ENCODE peak calls at places on chromosome 10, in five cellular contexts. C is choroid plexus epithelial cell; R is left ventricle myocardium inferior; J is naive thymus-derived CD4-positive, alpha-beta T cell; P is thoracic aorta. B is an unnamed sample.

GRCh38 chr10:97123713-97124112 is 62.0 kb downstream of the SLIT1 start:
- DNase-seq in C (no peak), R (no peak), J (no peak), P (no peak), B (no peak)

GRCh38 chr10:100827819-100828743 is 82.7 kb downstream of the PAX2 start:
- DNase-seq in C (no peak), R (peak), J (no peak), P (no peak), B (no peak)

GRCh38 chr10:110447886-110448285 is 49.8 kb upstream of the DUSP5 start:
- DNase-seq in C (no peak), R (no peak), J (no peak), P (no peak), B (no peak)

GRCh38 chr10:93422121-93422520 is 60.0 kb downstream of the MYOF start:
- DNase-seq in C (peak), R (no peak), J (no peak), P (no peak), B (no peak)

GRCh38 chr10:107553470-107553869 is 389.0 kb upstream of the SORCS1 start:
- DNase-seq in C (peak), R (no peak), J (no peak), P (no peak), B (no peak)

GRCh38 chr10:86945361-86946214 is 11.8 kb downstream of the MMRN2 start:
- DNase-seq in C (no peak), R (peak), J (no peak), P (peak), B (no peak)

GRCh38 chr10:75612904-75613684 is 181.7 kb downstream of the LRMDA start:
- DNase-seq in C (peak), R (no peak), J (no peak), P (no peak), B (no peak)

GRCh38 chr10:74557098-74557497 is 269.3 kb upstream of the KAT6B start:
- DNase-seq in C (no peak), R (no peak), J (no peak), P (no peak), B (no peak)

GRCh38 chr10:60430017-60430416 is 40.3 kb upstream of the ANK3 start:
- DNase-seq in C (peak), R (no peak), J (no peak), P (no peak), B (peak)

GRCh38 chr10:81576336-81576735 is 298.7 kb upstream of the NRG3 start:
- DNase-seq in C (no peak), R (no peak), J (no peak), P (no peak), B (peak)

GRCh38 chr10:132722980-132723970 is 62.7 kb downstream of the NKX6-2 start:
- DNase-seq in C (peak), R (no peak), J (no peak), P (no peak), B (no peak)

GRCh38 chr10:128854965-128855364 is 612.1 kb upstream of the MGMT start:
- DNase-seq in C (peak), R (peak), J (no peak), P (no peak), B (no peak)

GRCh38 chr10:129501652-129502436 is 34.8 kb downstream of the MGMT start:
- DNase-seq in C (no peak), R (no peak), J (no peak), P (no peak), B (peak)

GRCh38 chr10:43125274-43125845 is 12.9 kb upstream of the CSGALNACT2 start:
- DNase-seq in C (no peak), R (no peak), J (no peak), P (no peak), B (no peak)

GRCh38 chr10:20622522-20623270 is 274.4 kb downstream of the NEBL start:
- DNase-seq in C (peak), R (no peak), J (no peak), P (no peak), B (peak)

GRCh38 chr10:71598673-71599072 is 120.9 kb downstream of the C10orf105 start:
- DNase-seq in C (peak), R (peak), J (no peak), P (no peak), B (no peak)

GRCh38 chr10:10209152-10209551 is 808.5 kb upstream of the CELF2 start:
- DNase-seq in C (peak), R (peak), J (no peak), P (no peak), B (peak)

GRCh38 chr10:38979535-38979934 is 885.4 kb downstream of the ZNF37A start:
- DNase-seq in C (no peak), R (no peak), J (no peak), P (no peak), B (no peak)

GRCh38 chr10:94963901-94964300 is 25.4 kb downstream of the CYP2C9 start:
- DNase-seq in C (peak), R (no peak), J (no peak), P (no peak), B (peak)

DNA sequence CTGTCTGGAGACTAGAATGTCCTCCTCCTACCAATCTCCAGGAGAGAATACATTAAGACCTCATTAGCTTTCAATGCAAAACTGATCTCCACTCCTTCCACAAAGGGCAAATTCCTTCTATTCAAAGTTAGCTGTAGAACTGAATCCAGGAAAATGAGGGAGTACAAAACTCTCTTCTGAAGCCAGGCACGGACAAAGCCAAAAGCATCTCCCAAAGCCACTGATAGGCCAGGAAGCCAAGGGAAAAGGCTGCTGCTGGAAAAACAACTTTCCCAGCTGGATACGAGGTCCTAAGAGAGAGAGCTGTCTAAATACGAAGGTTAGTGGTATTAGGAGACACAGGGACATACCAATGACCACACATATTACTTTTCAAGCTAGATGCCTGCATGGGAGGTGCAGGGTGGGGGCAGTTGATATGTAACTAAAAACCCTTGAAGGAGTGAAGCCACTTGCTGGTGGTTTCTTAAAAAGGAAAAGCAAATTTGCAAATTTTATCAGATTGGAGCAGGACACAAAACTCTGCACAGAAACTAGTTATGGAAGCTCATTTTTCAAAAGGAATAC is 43.6 kb downstream of the MKX start:
- DNase-seq in C (no peak), R (no peak), J (no peak), P (no peak), B (no peak)
- H3K4me3 ChIP-seq in C (no peak), R (no peak), J (no peak), P (peak), B (no peak)

GRCh38 chr10:30455816-30456215 is 21.8 kb downstream of the MAP3K8 start:
- DNase-seq in C (no peak), R (peak), J (peak), P (no peak), B (no peak)
- H3K4me3 ChIP-seq in C (no peak), R (peak), J (peak), P (peak), B (no peak)

GRCh38 chr10:64036996-64037666 is 515.9 kb downstream of the REEP3 start:
- DNase-seq in C (no peak), R (no peak), J (no peak), P (no peak), B (no peak)
- H3K4me3 ChIP-seq in C (no peak), R (peak), J (no peak), P (no peak), B (no peak)

GRCh38 chr10:69452676-69453415 is 1.6 kb downstream of the TSPAN15 start:
- DNase-seq in C (no peak), R (no peak), J (no peak), P (no peak), B (no peak)
- H3K4me3 ChIP-seq in C (no peak), R (peak), J (no peak), P (no peak), B (no peak)